ENCODE peak calls at places on chromosomes 4 and X, in five cellular contexts. Y is GM12878; M is CD8-positive, alpha-beta T cell; R is mammary epithelial cell; T is fibroblast of the aortic adventitia. D is an unnamed sample.

GRCh38 chr4:159106636-159107035 is 3.8 kb downstream of the RAPGEF2 start:
- DNase-seq in R (no peak), Y (no peak), M (no peak), T (no peak), D (no peak)

GRCh38 chr4:149785686-149786431 is 29.8 kb downstream of the IQCM start:
- DNase-seq in M (no peak), Y (no peak), R (peak; percentile 39), T (peak; percentile 84), D (no peak)

GRCh38 chr4:156970501-156971167 is 965 bp downstream of the PDGFC start:
- DNase-seq in M (no peak), Y (no peak), R (peak; percentile 70), T (peak; percentile 74), D (peak; percentile 90)

GRCh38 chr4:37885496-37885895 is 5.4 kb upstream of the TBC1D1 start:
- DNase-seq in M (no peak), T (peak; percentile 70), R (no peak), Y (no peak), D (no peak)

GRCh38 chr4:75036046-75036445 is 103.1 kb downstream of the PARM1 start:
- DNase-seq in T (no peak), M (no peak), R (no peak), Y (peak; percentile 23), D (no peak)

GRCh38 chr4:73309211-73309610 is 50.6 kb upstream of the ANKRD17 start:
- DNase-seq in R (no peak), Y (no peak), T (peak; percentile 54), M (no peak), D (no peak)

GRCh38 chr4:62003695-62004094 is 803.6 kb downstream of the ADGRL3 start:
- DNase-seq in T (no peak), Y (no peak), M (no peak), R (no peak), D (no peak)

GRCh38 chr4:120977435-120977997 is 55.0 kb upstream of the PRDM5 start:
- DNase-seq in Y (no peak), M (no peak), T (peak; percentile 78), R (peak; percentile 47), D (no peak)

GRCh38 chr4:152462047-152462446 is 73.8 kb downstream of the FBXW7 start:
- DNase-seq in T (no peak), R (no peak), M (no peak), Y (peak; percentile 64), D (no peak)

GRCh38 chr4:127667772-127668171 is 35.0 kb downstream of the INTU start:
- DNase-seq in Y (no peak), M (no peak), R (no peak), T (no peak), D (no peak)

GRCh38 chrX:41718481-41719245 is 5.3 kb upstream of the GPR82 start:
- DNase-seq in R (no peak), M (no peak), T (peak; percentile 4), Y (no peak), D (no peak)
- TF ChIP-seq CTCF in R (no peak), M (no peak), T (no peak), Y (no peak), D (no peak)

GRCh38 chr4:39655866-39656265 is 17.2 kb upstream of the SMIM14 start:
- DNase-seq in R (peak; percentile 39), Y (no peak), T (peak; percentile 12), M (no peak), D (no peak)
- TF ChIP-seq CTCF in R (no peak), Y (no peak), T (no peak), M (no peak), D (no peak)

GRCh38 chr4:101127176-101127790 is 220.0 kb downstream of the PPP3CA start:
- DNase-seq in T (no peak), Y (no peak), M (no peak), R (no peak), D (no peak)

GRCh38 chr4:101125045-101125713 is 222.1 kb downstream of the PPP3CA start:
- DNase-seq in M (no peak), Y (no peak), T (no peak), R (no peak), D (no peak)

GRCh38 chr4:101123231-101123630 is 224.1 kb downstream of the PPP3CA start:
- DNase-seq in T (no peak), R (peak; percentile 15), Y (no peak), M (no peak), D (no peak)

GRCh38 chr4:101126044-101126443 is 221.3 kb downstream of the PPP3CA start:
- DNase-seq in R (no peak), Y (no peak), M (no peak), T (peak; percentile 32), D (no peak)

GRCh38 chr4:101128473-101128872 is 218.9 kb downstream of the PPP3CA start:
- DNase-seq in Y (no peak), R (no peak), T (no peak), M (no peak), D (peak; percentile 51)
- TF ChIP-seq CTCF in Y (no peak), R (no peak), T (no peak), M (no peak), D (no peak)

DNA sequence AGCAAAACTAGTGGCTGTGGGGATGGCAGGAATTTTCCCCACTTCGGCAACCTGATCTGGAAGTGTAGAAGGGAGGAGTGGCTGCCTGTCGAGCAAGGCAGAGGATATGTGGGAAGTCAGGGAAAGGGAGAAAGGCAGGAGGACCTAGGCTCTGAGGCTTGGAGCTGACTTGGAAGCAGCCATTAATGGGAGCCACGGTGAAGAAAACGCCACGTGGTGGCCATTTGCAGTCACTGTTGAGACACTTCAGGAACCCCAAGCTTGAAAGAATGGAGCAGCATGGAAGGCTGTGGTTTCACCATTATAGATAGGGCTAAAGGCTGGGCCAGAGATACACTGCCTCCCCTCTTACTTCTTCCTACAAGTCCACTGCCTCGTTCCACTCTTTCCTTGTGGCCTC is 41.8 kb upstream of the MAML3 start:
- DNase-seq in M (no peak), R (no peak), T (no peak), Y (no peak), D (no peak)
- TF ChIP-seq CTCF in M (no peak), R (no peak), T (no peak), Y (no peak), D (no peak)

DNA sequence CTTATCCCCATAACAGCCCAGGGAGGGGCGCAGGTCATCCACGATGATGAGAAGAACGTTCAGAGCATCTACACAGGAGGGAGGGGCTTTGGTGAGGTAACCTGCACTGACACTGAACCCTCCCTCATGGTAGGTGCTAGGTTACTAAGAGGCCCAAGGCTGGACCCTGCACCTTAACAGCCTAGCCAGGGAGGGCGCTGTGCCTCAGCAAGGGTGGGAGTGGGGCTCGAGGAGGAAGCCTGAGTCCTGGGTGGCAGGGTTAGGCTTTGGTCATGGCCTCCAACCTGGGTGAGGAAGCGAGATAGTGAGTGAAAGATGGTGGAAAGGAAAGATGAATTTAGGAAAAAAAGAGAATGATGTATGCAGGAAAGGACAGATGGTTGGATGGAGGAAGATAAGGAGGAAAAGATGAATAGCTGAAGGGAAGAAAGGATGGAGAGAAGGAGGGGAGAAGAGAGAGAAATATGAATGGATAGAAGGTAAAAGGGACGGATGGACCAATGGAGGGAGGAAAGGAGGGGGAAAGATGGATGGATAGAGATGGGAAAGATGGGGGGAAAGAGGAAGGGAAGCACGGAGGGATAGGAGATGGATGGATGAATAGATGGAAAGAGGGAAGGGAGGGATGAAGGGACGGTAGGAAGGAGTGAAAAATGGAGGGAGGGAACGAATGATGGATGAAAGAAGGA is 736 bp downstream of the IDS start:
- DNase-seq in R (no peak), M (peak; percentile 59), Y (no peak), T (peak; percentile 21), D (no peak)
- TF ChIP-seq CTCF in R (peak; percentile 26), M (no peak), Y (peak; percentile 53), T (peak; percentile 43), D (peak; percentile 59)

DNA sequence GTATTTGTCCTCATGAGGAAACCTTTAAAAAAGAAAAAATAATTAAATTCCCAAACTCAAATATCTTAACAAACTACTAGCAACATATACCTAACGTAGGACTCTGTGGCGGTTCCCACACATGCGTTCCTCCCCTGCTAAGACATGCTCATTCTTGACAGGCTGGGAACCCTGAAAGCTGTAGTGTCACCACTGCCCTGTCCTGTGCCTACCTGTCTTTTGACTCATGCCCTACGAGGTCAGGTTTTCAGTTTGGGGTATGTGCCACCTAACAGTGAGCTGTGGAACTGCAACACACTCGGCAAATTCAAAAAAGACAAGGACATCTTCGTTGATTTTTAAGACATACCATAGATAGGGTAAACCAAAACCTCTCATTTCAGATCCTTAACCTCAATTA is 17.8 kb downstream of the IDS start:
- DNase-seq in M (no peak), T (no peak), R (peak; percentile 43), Y (no peak), D (no peak)
- TF ChIP-seq CTCF in M (no peak), T (peak; percentile 28), R (peak; percentile 30), Y (peak; percentile 23), D (peak; percentile 58)

GRCh38 chr4:55010550-55010949 is 114.8 kb downstream of the KDR start:
- DNase-seq in M (no peak), R (no peak), T (no peak), Y (no peak), D (no peak)

GRCh38 chr4:55004831-55005230 is 120.6 kb downstream of the KDR start:
- DNase-seq in T (peak; percentile 83), M (no peak), Y (no peak), R (no peak), D (no peak)

GRCh38 chr4:55012363-55013255 is 112.8 kb downstream of the KDR start:
- DNase-seq in Y (no peak), M (no peak), R (no peak), T (no peak), D (no peak)

GRCh38 chr4:55005910-55006309 is 119.5 kb downstream of the KDR start:
- DNase-seq in M (no peak), T (no peak), Y (no peak), R (no peak), D (no peak)

GRCh38 chr4:55008166-55009056 is 117.0 kb downstream of the KDR start:
- DNase-seq in T (no peak), R (no peak), Y (no peak), M (no peak), D (no peak)
- TF ChIP-seq CTCF in T (peak; percentile 40), R (peak; percentile 41), Y (peak; percentile 31), M (no peak), D (peak; percentile 25)

DNA sequence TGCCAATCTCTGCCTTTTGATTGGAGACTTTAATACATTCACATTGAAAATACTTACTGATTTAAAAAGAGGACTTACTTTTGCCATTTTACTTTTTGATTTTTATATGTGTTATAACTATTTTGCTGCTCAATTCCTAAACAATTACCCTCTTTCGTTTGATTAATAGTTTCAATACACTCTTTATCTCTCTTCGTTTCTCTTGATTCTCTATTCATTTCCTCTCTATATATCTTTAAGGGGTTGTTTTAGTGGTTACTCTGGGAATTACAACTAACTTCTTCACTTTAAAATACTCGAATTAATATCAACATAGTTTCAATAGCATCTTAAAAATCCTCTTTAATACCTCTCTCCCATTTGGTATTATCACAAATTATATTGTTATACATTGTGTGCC is 116.6 kb downstream of the PTCHD1 start:
- DNase-seq in T (no peak), R (no peak), M (no peak), Y (no peak), D (no peak)
- TF ChIP-seq CTCF in T (no peak), R (no peak), M (no peak), Y (no peak), D (peak; percentile 57)

D was measured in chondrocyte.